ENCODE peak calls at places on chromosomes 6 and 20, in five cellular contexts. R is fibroblast of lung, K is WERI-Rb-1, P is tibial nerve, X is spleen. V is an unnamed sample.

GRCh38 chr20:24959591-24960301 is 10.7 kb downstream of the CST7 start:
- DNase-seq in R (no peak), K (no peak), P (no peak), X (peak), V (no peak)

GRCh38 chr20:1952737-1953530 is 40.9 kb downstream of the PDYN start:
- DNase-seq in R (no peak), K (no peak), P (no peak), X (no peak), V (no peak)

GRCh38 chr6:1773697-1774096 is 164.0 kb downstream of the FOXC1 start:
- DNase-seq in R (no peak), K (no peak), P (no peak), X (no peak), V (no peak)

GRCh38 chr6:170287371-170287876 is 3.5 kb downstream of the DLL1 start:
- DNase-seq in R (no peak), K (no peak), P (no peak), X (peak), V (no peak)

GRCh38 chr20:44422083-44422482 is 53.6 kb upstream of the TTPAL start:
- DNase-seq in R (peak), K (no peak), P (no peak), X (no peak), V (no peak)

GRCh38 chr20:19964289-19965263 is 52.6 kb upstream of the NAA20 start:
- DNase-seq in R (peak), K (no peak), P (no peak), X (no peak), V (no peak)

GRCh38 chr6:26333458-26334297 is 31.3 kb upstream of the BTN3A2 start:
- DNase-seq in R (no peak), K (no peak), P (no peak), X (no peak), V (no peak)

GRCh38 chr20:19473894-19474293 is 261.5 kb downstream of the SLC24A3 start:
- DNase-seq in R (no peak), K (no peak), P (no peak), X (no peak), V (no peak)

GRCh38 chr20:18724788-18725476 is 88.7 kb upstream of the SCP2D1 start:
- DNase-seq in R (no peak), K (no peak), P (no peak), X (no peak), V (no peak)

GRCh38 chr6:4313044-4313686 is 177.8 kb upstream of the ECI2 start:
- DNase-seq in R (peak), K (no peak), P (no peak), X (no peak), V (peak)

GRCh38 chr6:12766365-12766764 is 49.8 kb downstream of the PHACTR1 start:
- DNase-seq in R (no peak), K (no peak), P (no peak), X (no peak), V (no peak)

GRCh38 chr6:169310983-169311382 is 57.3 kb upstream of the THBS2 start:
- DNase-seq in R (no peak), K (no peak), P (no peak), X (no peak), V (no peak)

GRCh38 chr6:17349437-17349836 is 44.0 kb upstream of the CAP2 start:
- DNase-seq in R (peak), K (no peak), P (no peak), X (no peak), V (no peak)

GRCh38 chr6:320351-321157 is 28.3 kb downstream of the DUSP22 start:
- DNase-seq in R (no peak), K (no peak), P (no peak), X (peak), V (no peak)

GRCh38 chr6:26613717-26614683 is 17.2 kb downstream of the ABT1 start:
- DNase-seq in R (no peak), K (peak), P (no peak), X (no peak), V (no peak)

GRCh38 chr20:59807909-59808728 is 125.3 kb downstream of the SYCP2 start:
- DNase-seq in R (no peak), K (no peak), P (no peak), X (peak), V (peak)

GRCh38 chr6:34392497-34393190 is at the start of gene NUDT3:
- DNase-seq in R (peak), K (peak), P (peak), X (peak), V (peak)

GRCh38 chr6:34393968-34394305 is 1.5 kb upstream of the NUDT3 start:
- DNase-seq in R (no peak), K (no peak), P (no peak), X (no peak), V (no peak)

GRCh38 chr6:34393191-34393967 is 910 bp upstream of the NUDT3 start:
- DNase-seq in R (no peak), K (no peak), P (no peak), X (no peak), V (no peak)

GRCh38 chr6:34391711-34392496 is 565 bp downstream of the NUDT3 start:
- DNase-seq in R (peak), K (peak), P (no peak), X (peak), V (peak)

DNA sequence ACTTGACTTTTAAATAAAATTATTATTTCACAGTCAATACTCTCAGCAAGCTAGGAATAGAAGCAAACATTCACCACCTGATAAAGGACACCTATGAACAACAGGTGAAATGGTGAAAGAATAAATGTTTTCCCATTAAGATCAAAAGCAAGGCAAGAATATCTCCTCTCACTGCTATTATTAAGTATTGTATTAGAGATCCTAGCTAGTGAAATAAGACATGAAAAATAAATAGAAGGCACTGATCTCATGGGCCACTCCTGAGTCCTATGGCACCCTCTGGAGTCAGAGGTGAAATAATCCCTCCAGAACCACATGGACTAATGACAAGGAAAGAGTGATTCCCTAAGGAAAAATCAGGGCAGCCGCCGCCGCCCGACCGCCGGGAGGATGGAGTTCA is 4.0 kb upstream of the NUDT3 start:
- DNase-seq in R (no peak), K (no peak), P (no peak), X (no peak), V (no peak)
- H3K4me3 ChIP-seq in R (no peak), K (no peak), P (no peak), X (no peak), V (no peak)

GRCh38 chr20:34997171-34997570 is 41.5 kb downstream of the MYH7B start:
- DNase-seq in R (peak), K (no peak), P (no peak), X (no peak), V (no peak)

GRCh38 chr20:34999021-34999451 is 43.4 kb downstream of the MYH7B start:
- DNase-seq in R (no peak), K (no peak), P (no peak), X (no peak), V (no peak)

GRCh38 chr20:34999782-35000181 is 44.1 kb downstream of the MYH7B start:
- DNase-seq in R (no peak), K (no peak), P (no peak), X (no peak), V (no peak)

GRCh38 chr20:34997774-34998173 is 42.1 kb downstream of the MYH7B start:
- DNase-seq in R (no peak), K (no peak), P (no peak), X (no peak), V (no peak)

GRCh38 chr20:34998331-34998950 is 42.8 kb downstream of the MYH7B start:
- DNase-seq in R (no peak), K (peak), P (no peak), X (no peak), V (peak)
- H3K27ac ChIP-seq in R (no peak), K (no peak), P (no peak), X (no peak), V (no peak)

DNA sequence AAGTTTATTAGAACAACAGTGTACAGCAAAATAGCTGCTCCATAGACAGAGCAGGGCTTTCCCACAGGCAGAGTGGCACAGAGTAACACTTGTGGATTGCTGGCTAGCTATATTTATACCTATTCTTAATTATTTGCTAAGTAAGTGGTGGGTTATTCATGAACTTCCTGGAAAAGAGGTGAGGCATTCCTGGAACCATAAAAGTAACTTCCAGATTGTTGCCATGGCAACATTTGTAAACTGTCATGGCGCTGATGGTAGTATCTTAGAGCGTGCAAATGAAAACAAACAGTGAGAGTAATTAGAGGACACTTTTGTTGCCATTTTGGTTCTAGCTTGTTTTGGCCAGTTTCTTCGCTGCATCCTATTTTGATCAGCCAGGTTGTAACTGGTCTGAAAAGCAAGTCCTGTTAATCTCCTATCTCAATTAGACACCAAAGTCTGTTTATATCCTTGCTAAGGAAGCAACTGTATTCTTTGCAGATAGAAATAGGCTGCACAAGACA is 23.9 kb downstream of the DEFB114 start:
- DNase-seq in R (no peak), K (no peak), P (no peak), X (no peak), V (no peak)
- H3K4me3 ChIP-seq in R (no peak), K (no peak), P (no peak), X (no peak), V (no peak)

GRCh38 chr6:141470810-141471209 is 661.9 kb upstream of the GJE1 start:
- DNase-seq in R (no peak), K (no peak), P (no peak), X (no peak), V (no peak)

GRCh38 chr6:141472550-141472949 is 660.2 kb upstream of the GJE1 start:
- DNase-seq in R (no peak), K (no peak), P (no peak), X (no peak), V (no peak)

GRCh38 chr6:141475269-141475668 is 657.5 kb upstream of the GJE1 start:
- DNase-seq in R (no peak), K (no peak), P (no peak), X (no peak), V (no peak)

GRCh38 chr6:141467881-141468280 is 664.8 kb upstream of the GJE1 start:
- DNase-seq in R (no peak), K (no peak), P (no peak), X (no peak), V (no peak)

DNA sequence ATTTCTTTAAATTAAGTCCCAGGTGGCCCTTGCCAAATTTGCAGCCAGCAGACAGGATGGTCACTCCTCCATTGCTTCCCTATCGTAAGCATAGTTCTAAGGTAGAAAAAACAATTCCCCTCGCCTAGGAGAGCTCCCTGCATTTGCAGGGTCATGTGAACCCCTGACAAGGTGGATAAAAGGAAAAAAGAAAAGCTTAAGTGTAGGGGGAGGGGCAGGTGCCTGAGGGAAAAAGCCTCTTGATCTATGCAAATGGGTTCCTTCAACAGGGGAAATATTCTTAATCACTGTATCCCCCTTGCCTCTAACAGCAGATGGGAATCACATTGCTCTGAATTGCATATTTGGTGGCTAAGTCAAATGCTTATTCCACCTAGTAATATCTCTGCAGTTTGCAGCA is 660.6 kb upstream of the GJE1 start:
- DNase-seq in R (no peak), K (no peak), P (no peak), X (no peak), V (no peak)
- H3K27ac ChIP-seq in R (no peak), K (no peak), P (no peak), X (no peak), V (no peak)

DNA sequence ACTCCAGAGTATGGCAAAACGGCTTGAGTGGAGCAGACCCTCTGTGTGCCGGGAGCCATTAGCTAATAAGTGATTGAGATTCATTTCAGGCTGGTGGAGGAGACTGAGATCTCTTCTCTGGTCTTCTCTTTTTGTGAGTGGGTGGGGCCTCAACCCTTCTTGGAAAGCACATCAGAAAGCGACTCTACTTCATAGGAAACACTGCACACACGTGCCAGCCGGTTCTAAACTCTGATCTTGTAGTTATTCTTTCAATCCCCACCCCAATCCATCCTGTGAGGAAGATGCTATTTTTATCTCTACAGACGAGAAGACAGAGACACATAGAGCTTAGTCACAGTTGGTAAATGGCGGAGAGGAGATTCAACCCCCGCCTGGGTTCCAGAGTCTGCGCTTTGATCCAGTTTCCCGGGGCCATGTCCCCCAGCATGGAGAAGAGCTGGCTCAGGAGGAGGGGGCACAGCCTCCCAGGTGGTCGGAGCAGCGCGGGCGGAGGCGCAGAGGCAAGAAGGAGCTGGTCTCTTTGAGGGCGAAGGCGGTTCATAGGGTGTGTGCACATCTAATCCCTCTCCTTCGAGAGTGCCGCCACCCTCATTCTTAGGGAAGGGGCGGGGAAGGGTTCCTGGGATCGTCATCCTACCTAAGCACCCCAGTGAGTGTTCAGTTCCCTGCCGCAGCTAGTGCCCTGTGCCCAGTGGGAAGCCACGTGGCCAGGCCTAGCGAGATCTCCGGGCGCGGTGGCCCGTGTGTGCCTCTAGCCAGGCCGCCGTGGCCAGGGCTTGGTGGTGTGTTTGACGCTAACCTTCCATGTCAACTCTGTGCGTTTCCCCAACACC is 49.0 kb upstream of the TAGAP start:
- DNase-seq in R (no peak), K (no peak), P (no peak), X (no peak), V (no peak)
- H3K4me3 ChIP-seq in R (no peak), K (no peak), P (no peak), X (no peak), V (no peak)

GRCh38 chr6:88141641-88142298 is 24.4 kb downstream of the CNR1 start:
- DNase-seq in R (no peak), K (peak), P (no peak), X (peak), V (no peak)

GRCh38 chr6:88142299-88142668 is 23.9 kb downstream of the CNR1 start:
- DNase-seq in R (no peak), K (no peak), P (no peak), X (no peak), V (no peak)

GRCh38 chr6:88143768-88144167 is 22.4 kb downstream of the CNR1 start:
- DNase-seq in R (no peak), K (no peak), P (no peak), X (no peak), V (no peak)

GRCh38 chr6:88144637-88145297 is 21.4 kb downstream of the CNR1 start:
- DNase-seq in R (no peak), K (no peak), P (no peak), X (no peak), V (no peak)

GRCh38 chr6:88145298-88145963 is 20.7 kb downstream of the CNR1 start:
- DNase-seq in R (no peak), K (no peak), P (no peak), X (no peak), V (no peak)
- H3K27ac ChIP-seq in R (no peak), K (no peak), P (no peak), X (no peak), V (no peak)

DNA sequence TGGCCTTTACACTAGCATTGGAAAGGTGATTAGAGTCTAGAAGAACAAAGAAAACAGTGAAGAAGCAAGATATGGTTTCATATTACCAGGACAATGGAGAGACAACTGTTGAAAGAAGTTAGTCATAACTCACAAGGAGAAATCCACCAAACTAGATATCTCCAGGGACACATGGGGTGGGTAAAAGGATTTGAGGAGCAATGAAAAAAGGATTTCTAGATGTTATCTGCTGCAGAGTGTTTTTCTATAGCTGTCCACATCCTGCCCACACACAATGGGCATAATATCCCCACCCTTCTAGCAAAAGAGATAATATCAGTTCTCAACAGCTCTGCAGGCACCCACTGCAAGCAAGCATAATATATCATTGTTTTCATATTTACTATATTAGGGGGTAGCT is 303.1 kb downstream of the HAO1 start:
- DNase-seq in R (no peak), K (no peak), P (no peak), X (no peak), V (no peak)
- H3K4me3 ChIP-seq in R (no peak), K (no peak), P (no peak), X (no peak), V (no peak)